ENCODE peak calls at places on chromosomes 12 and 14, in five cellular contexts. Z, A, K, I and L are unnamed samples.

GRCh38 chr14:67736771-67737170 is 35.1 kb downstream of the RDH12 start:
- DNase-seq in Z (no peak), A (no peak), K (no peak), I (no peak), L (no peak)

GRCh38 chr12:55720071-55720564 is at the start of gene RDH5:
- DNase-seq in Z (no peak), A (no peak), K (no peak), I (peak), L (no peak)

GRCh38 chr12:46494424-46494823 is 121.9 kb upstream of the SLC38A2 start:
- DNase-seq in Z (no peak), A (no peak), K (no peak), I (peak), L (no peak)

GRCh38 chr14:103185051-103186027 is 62.1 kb downstream of the TNFAIP2 start:
- DNase-seq in Z (no peak), A (no peak), K (peak), I (peak), L (no peak)

GRCh38 chr12:127558363-127558762 is 708.6 kb upstream of the TMEM132C start:
- DNase-seq in Z (no peak), A (no peak), K (no peak), I (no peak), L (no peak)

GRCh38 chr12:56158926-56159461 is 835 bp downstream of the MYL6 start:
- DNase-seq in Z (no peak), A (peak), K (peak), I (peak), L (no peak)

GRCh38 chr12:124913474-124914391 is 717 bp downstream of the UBC start:
- DNase-seq in Z (peak), A (peak), K (peak), I (peak), L (no peak)

GRCh38 chr14:56310643-56311042 is 192.4 kb downstream of the PELI2 start:
- DNase-seq in Z (no peak), A (no peak), K (no peak), I (peak), L (no peak)

GRCh38 chr12:78120866-78121590 is 290.3 kb downstream of the NAV3 start:
- DNase-seq in Z (no peak), A (no peak), K (peak), I (peak), L (no peak)

GRCh38 chr12:128534906-128535305 is 267.9 kb downstream of the TMEM132C start:
- DNase-seq in Z (no peak), A (peak), K (no peak), I (no peak), L (no peak)

GRCh38 chr12:99111600-99111999 is 466.5 kb downstream of the APAF1 start:
- DNase-seq in Z (no peak), A (no peak), K (no peak), I (no peak), L (no peak)

GRCh38 chr14:30005114-30005698 is 77.6 kb upstream of the PRKD1 start:
- DNase-seq in Z (no peak), A (no peak), K (peak), I (peak), L (no peak)

GRCh38 chr12:96828169-96828789 is 78.8 kb upstream of the NEDD1 start:
- DNase-seq in Z (no peak), A (peak), K (peak), I (no peak), L (no peak)

GRCh38 chr12:6039894-6040601 is 84.4 kb downstream of the VWF start:
- DNase-seq in Z (peak), A (peak), K (peak), I (peak), L (no peak)

GRCh38 chr12:69067713-69068112 is 134.7 kb upstream of the CPM start:
- DNase-seq in Z (no peak), A (no peak), K (no peak), I (no peak), L (no peak)

GRCh38 chr14:101546706-101547105 is 14.6 kb upstream of the DIO3 start:
- DNase-seq in Z (no peak), A (no peak), K (no peak), I (no peak), L (no peak)

GRCh38 chr14:79706382-79706781 is 504.9 kb downstream of the DIO2 start:
- DNase-seq in Z (no peak), A (no peak), K (no peak), I (no peak), L (no peak)

GRCh38 chr12:90512518-90512917 is 442.5 kb downstream of the CCER1 start:
- DNase-seq in Z (no peak), A (no peak), K (no peak), I (no peak), L (no peak)

GRCh38 chr12:19200261-19200660 is 70.7 kb downstream of the PLEKHA5 start:
- DNase-seq in Z (no peak), A (no peak), K (no peak), I (peak), L (no peak)

GRCh38 chr12:28799337-28799736 is 349.7 kb upstream of the FAR2 start:
- DNase-seq in Z (no peak), A (no peak), K (no peak), I (no peak), L (no peak)

GRCh38 chr12:77679701-77680100 is 151.0 kb upstream of the NAV3 start:
- DNase-seq in Z (no peak), A (no peak), K (no peak), I (no peak), L (no peak)

GRCh38 chr14:35342160-35343010 is 50.2 kb downstream of the PSMA6 start:
- DNase-seq in Z (no peak), A (no peak), K (no peak), I (no peak), L (no peak)

GRCh38 chr12:27303139-27304111 is 29.2 kb upstream of the BMAL2 start:
- DNase-seq in Z (no peak), A (no peak), K (no peak), I (no peak), L (no peak)

GRCh38 chr14:102774391-102775153 is 2.7 kb upstream of the TRAF3 start:
- DNase-seq in Z (peak), A (peak), K (peak), I (peak), L (peak)

GRCh38 chr12:56635539-56636117 is 5.5 kb upstream of the BAZ2A start:
- DNase-seq in Z (peak), A (peak), K (peak), I (no peak), L (no peak)

GRCh38 chr12:109189291-109189690 is 72.9 kb downstream of the ACACB start:
- DNase-seq in Z (no peak), A (no peak), K (no peak), I (no peak), L (no peak)

GRCh38 chr14:91138511-91139359 is 24.9 kb downstream of the DGLUCY start:
- DNase-seq in Z (peak), A (peak), K (peak), I (no peak), L (no peak)

GRCh38 chr12:44154128-44154527 is 318.2 kb downstream of the TMEM117 start:
- DNase-seq in Z (no peak), A (no peak), K (no peak), I (no peak), L (no peak)